ENCODE peak calls at places on chromosomes 6 and 20, in five cellular contexts. One of them, this sample, is unnamed.

GRCh38 chr6:111846511-111847409 is 26.5 kb downstream of the FYN start:
- DNase-seq in right lobe of liver: no peak
- DNase-seq in GM23338: no peak
- DNase-seq in psoas muscle: no peak
- DNase-seq in lung: no peak
- DNase-seq in this sample: no peak

GRCh38 chr6:169070506-169071176 is 183.0 kb downstream of the THBS2 start:
- DNase-seq in lung: peak; percentile 41
- DNase-seq in GM23338: no peak
- DNase-seq in psoas muscle: peak; percentile 90
- DNase-seq in right lobe of liver: no peak
- DNase-seq in this sample: peak; percentile 80

GRCh38 chr20:58137651-58138265 is 90.7 kb downstream of the ANKRD60 start:
- DNase-seq in lung: no peak
- DNase-seq in right lobe of liver: peak; percentile 19
- DNase-seq in GM23338: no peak
- DNase-seq in psoas muscle: no peak
- DNase-seq in this sample: no peak

GRCh38 chr6:99940582-99940981 is 53.4 kb downstream of the MCHR2 start:
- DNase-seq in psoas muscle: no peak
- DNase-seq in lung: no peak
- DNase-seq in GM23338: peak; percentile 15
- DNase-seq in right lobe of liver: no peak
- DNase-seq in this sample: no peak

GRCh38 chr6:52647199-52647598 is 23.7 kb upstream of the TMEM14A start:
- DNase-seq in GM23338: no peak
- DNase-seq in lung: no peak
- DNase-seq in psoas muscle: no peak
- DNase-seq in right lobe of liver: no peak
- DNase-seq in this sample: no peak

GRCh38 chr6:71496018-71496800 is 207.6 kb downstream of the OGFRL1 start:
- DNase-seq in GM23338: no peak
- DNase-seq in lung: no peak
- DNase-seq in right lobe of liver: no peak
- DNase-seq in psoas muscle: no peak
- DNase-seq in this sample: peak; percentile 48

GRCh38 chr20:45429618-45430017 is 13.7 kb downstream of the PIGT start:
- DNase-seq in GM23338: no peak
- DNase-seq in right lobe of liver: no peak
- DNase-seq in psoas muscle: no peak
- DNase-seq in lung: no peak
- DNase-seq in this sample: no peak

GRCh38 chr6:91097316-91097878 is 510.5 kb upstream of the MAP3K7 start:
- DNase-seq in right lobe of liver: no peak
- DNase-seq in GM23338: no peak
- DNase-seq in lung: no peak
- DNase-seq in psoas muscle: peak; percentile 68
- DNase-seq in this sample: no peak

GRCh38 chr6:135922746-135923145 is 71.2 kb downstream of the PDE7B start:
- DNase-seq in psoas muscle: peak; percentile 65
- DNase-seq in GM23338: no peak
- DNase-seq in lung: no peak
- DNase-seq in right lobe of liver: no peak
- DNase-seq in this sample: no peak

GRCh38 chr6:79878142-79878748 is 69.1 kb downstream of the ELOVL4 start:
- DNase-seq in right lobe of liver: peak; percentile 93
- DNase-seq in lung: no peak
- DNase-seq in GM23338: no peak
- DNase-seq in psoas muscle: no peak
- DNase-seq in this sample: no peak

GRCh38 chr6:148617522-148617921 is 129.3 kb upstream of the UST start:
- DNase-seq in lung: no peak
- DNase-seq in right lobe of liver: no peak
- DNase-seq in GM23338: no peak
- DNase-seq in psoas muscle: no peak
- DNase-seq in this sample: no peak

GRCh38 chr20:51067792-51068191 is 44.9 kb upstream of the KCNG1 start:
- DNase-seq in psoas muscle: no peak
- DNase-seq in right lobe of liver: no peak
- DNase-seq in lung: no peak
- DNase-seq in GM23338: no peak
- DNase-seq in this sample: no peak

GRCh38 chr6:143941852-143942627 is 66.0 kb downstream of the PLAGL1 start:
- DNase-seq in GM23338: peak; percentile 97
- DNase-seq in psoas muscle: peak; percentile 64
- DNase-seq in right lobe of liver: no peak
- DNase-seq in lung: peak; percentile 51
- DNase-seq in this sample: peak; percentile 44

GRCh38 chr20:47922280-47922675 is 137.0 kb upstream of the SULF2 start:
- DNase-seq in lung: no peak
- DNase-seq in GM23338: no peak
- DNase-seq in psoas muscle: no peak
- DNase-seq in right lobe of liver: no peak
- DNase-seq in this sample: no peak

GRCh38 chr6:142537612-142538478 is 236.0 kb downstream of the ADGRG6 start:
- DNase-seq in GM23338: peak; percentile 76
- DNase-seq in right lobe of liver: no peak
- DNase-seq in psoas muscle: no peak
- DNase-seq in lung: no peak
- DNase-seq in this sample: no peak

GRCh38 chr6:26157838-26158580 is 70.8 kb downstream of the HFE start:
- DNase-seq in psoas muscle: peak; percentile 83
- DNase-seq in lung: peak; percentile 84
- DNase-seq in GM23338: peak; percentile 97
- DNase-seq in right lobe of liver: peak; percentile 84
- DNase-seq in this sample: peak; percentile 83

GRCh38 chr20:24379116-24379927 is 90.1 kb upstream of the SYNDIG1 start:
- DNase-seq in lung: peak; percentile 28
- DNase-seq in psoas muscle: peak; percentile 73
- DNase-seq in GM23338: no peak
- DNase-seq in right lobe of liver: no peak
- DNase-seq in this sample: no peak

GRCh38 chr6:123415844-123416468 is 220.8 kb downstream of the TRDN start:
- DNase-seq in right lobe of liver: peak; percentile 46
- DNase-seq in GM23338: peak; percentile 89
- DNase-seq in psoas muscle: no peak
- DNase-seq in lung: peak; percentile 43
- DNase-seq in this sample: no peak

DNA sequence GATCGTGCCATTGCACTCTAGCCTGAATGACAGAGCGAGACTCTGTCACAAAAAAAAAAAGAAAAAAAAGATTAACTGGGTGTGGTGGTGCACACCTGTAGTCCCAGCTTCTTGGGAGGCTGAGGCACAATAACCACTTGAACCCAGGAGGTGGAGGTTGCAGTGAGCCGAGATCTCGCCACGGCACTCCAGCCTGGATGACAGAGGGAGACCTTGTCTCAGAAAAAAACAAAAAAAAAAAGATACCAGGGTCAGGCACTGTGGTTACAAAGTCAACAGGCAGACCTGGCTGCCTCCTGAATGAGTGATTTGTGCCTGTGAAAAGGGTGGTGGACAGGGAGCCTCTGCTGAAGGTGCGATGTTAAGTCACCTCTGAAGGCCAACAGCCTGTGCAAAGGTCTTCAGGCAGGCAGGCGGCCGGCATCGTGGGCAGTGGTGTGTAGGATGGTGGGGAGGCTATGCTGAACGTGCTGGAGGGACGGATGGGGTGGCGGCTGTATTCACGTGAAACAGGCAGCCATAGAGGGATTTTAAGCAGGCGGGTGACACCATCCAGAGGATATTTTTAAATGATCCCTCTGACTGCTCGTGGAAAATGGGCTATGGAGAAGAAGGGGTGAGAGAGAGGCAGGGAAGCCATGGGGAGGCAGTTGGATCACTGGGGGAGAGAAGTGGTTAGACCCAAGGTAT is 41.4 kb downstream of the NOL4L start:
- DNase-seq in psoas muscle: no peak
- DNase-seq in lung: no peak
- DNase-seq in GM23338: no peak
- DNase-seq in right lobe of liver: no peak
- DNase-seq in this sample: no peak
- H3K4me1 ChIP-seq in psoas muscle: no peaks in the 10 kb centered on the region
- H3K4me1 ChIP-seq in lung: peaks cover 6% of the 10 kb centered on the region
- H3K4me1 ChIP-seq in GM23338: peaks cover 13% of the 10 kb centered on the region
- H3K4me1 ChIP-seq in right lobe of liver: no peaks in the 10 kb centered on the region
- H3K4me1 ChIP-seq in this sample: peaks cover 6% of the 10 kb centered on the region

GRCh38 chr6:38796006-38796405 is 80.9 kb downstream of the DNAH8 start:
- DNase-seq in psoas muscle: no peak
- DNase-seq in right lobe of liver: no peak
- DNase-seq in GM23338: no peak
- DNase-seq in lung: no peak
- DNase-seq in this sample: no peak
- H3K4me1 ChIP-seq in psoas muscle: no peaks in the 10 kb centered on the region
- H3K4me1 ChIP-seq in right lobe of liver: no peaks in the 10 kb centered on the region
- H3K4me1 ChIP-seq in GM23338: no peaks in the 10 kb centered on the region
- H3K4me1 ChIP-seq in lung: no peaks in the 10 kb centered on the region
- H3K4me1 ChIP-seq in this sample: no peaks in the 10 kb centered on the region

GRCh38 chr6:15406452-15406851 is 160.6 kb downstream of the JARID2 start:
- DNase-seq in GM23338: no peak
- DNase-seq in psoas muscle: no peak
- DNase-seq in lung: no peak
- DNase-seq in right lobe of liver: no peak
- DNase-seq in this sample: no peak

GRCh38 chr6:15409301-15410125 is 163.6 kb downstream of the JARID2 start:
- DNase-seq in GM23338: no peak
- DNase-seq in right lobe of liver: no peak
- DNase-seq in lung: no peak
- DNase-seq in psoas muscle: no peak
- DNase-seq in this sample: no peak

GRCh38 chr6:15408758-15409157 is 162.9 kb downstream of the JARID2 start:
- DNase-seq in right lobe of liver: no peak
- DNase-seq in GM23338: no peak
- DNase-seq in psoas muscle: no peak
- DNase-seq in lung: no peak
- DNase-seq in this sample: no peak

GRCh38 chr6:15410126-15410391 is 164.2 kb downstream of the JARID2 start:
- DNase-seq in psoas muscle: no peak
- DNase-seq in GM23338: no peak
- DNase-seq in right lobe of liver: no peak
- DNase-seq in lung: no peak
- DNase-seq in this sample: no peak

GRCh38 chr6:15408008-15408407 is 162.1 kb downstream of the JARID2 start:
- DNase-seq in lung: no peak
- DNase-seq in right lobe of liver: no peak
- DNase-seq in psoas muscle: no peak
- DNase-seq in GM23338: no peak
- DNase-seq in this sample: no peak
- H3K4me1 ChIP-seq in lung: peaks cover 3% of the 10 kb centered on the region
- H3K4me1 ChIP-seq in right lobe of liver: no peaks in the 10 kb centered on the region
- H3K4me1 ChIP-seq in psoas muscle: peaks cover 66% of the 10 kb centered on the region
- H3K4me1 ChIP-seq in GM23338: peaks cover 99% of the 10 kb centered on the region
- H3K4me1 ChIP-seq in this sample: no peaks in the 10 kb centered on the region

GRCh38 chr20:37314617-37315292 is 25.3 kb downstream of the MANBAL start:
- DNase-seq in right lobe of liver: no peak
- DNase-seq in GM23338: no peak
- DNase-seq in psoas muscle: peak; percentile 80
- DNase-seq in lung: no peak
- DNase-seq in this sample: peak; percentile 52
- H3K4me1 ChIP-seq in right lobe of liver: no peaks in the 10 kb centered on the region
- H3K4me1 ChIP-seq in GM23338: peaks cover 16% of the 10 kb centered on the region
- H3K4me1 ChIP-seq in psoas muscle: peaks cover 10% of the 10 kb centered on the region
- H3K4me1 ChIP-seq in lung: peaks cover 4% of the 10 kb centered on the region
- H3K4me1 ChIP-seq in this sample: peaks cover 16% of the 10 kb centered on the region

This sample was measured in Peyer's patch.